ENCODE peak calls at places on chromosomes 16 and 17, in five cellular contexts. One of them, this sample, is unnamed.

GRCh38 chr16:23079683-23080221 is 69.5 kb downstream of the USP31 start:
- DNase-seq in fibroblast of pulmonary artery: no peak
- DNase-seq in CD8-positive, alpha-beta T cell: no peak
- DNase-seq in endothelial cell of umbilical vein: peak
- DNase-seq in fibroblast of mammary gland: no peak
- DNase-seq in this sample: peak

GRCh38 chr17:57531648-57532486 is 213.2 kb downstream of the CCDC182 start:
- DNase-seq in fibroblast of pulmonary artery: no peak
- DNase-seq in fibroblast of mammary gland: no peak
- DNase-seq in endothelial cell of umbilical vein: no peak
- DNase-seq in CD8-positive, alpha-beta T cell: no peak
- DNase-seq in this sample: no peak

GRCh38 chr17:41657936-41658335 is 30.7 kb upstream of the EIF1 start:
- DNase-seq in fibroblast of pulmonary artery: no peak
- DNase-seq in CD8-positive, alpha-beta T cell: no peak
- DNase-seq in fibroblast of mammary gland: no peak
- DNase-seq in endothelial cell of umbilical vein: no peak
- DNase-seq in this sample: no peak

GRCh38 chr17:68011199-68011665 is 15.0 kb upstream of the C17orf58 start:
- DNase-seq in fibroblast of mammary gland: peak
- DNase-seq in CD8-positive, alpha-beta T cell: peak
- DNase-seq in endothelial cell of umbilical vein: peak
- DNase-seq in fibroblast of pulmonary artery: peak
- DNase-seq in this sample: no peak

GRCh38 chr17:42275527-42276358 is 448 bp downstream of the STAT5B start:
- DNase-seq in CD8-positive, alpha-beta T cell: peak
- DNase-seq in endothelial cell of umbilical vein: peak
- DNase-seq in fibroblast of pulmonary artery: peak
- DNase-seq in fibroblast of mammary gland: no peak
- DNase-seq in this sample: peak

GRCh38 chr16:81376880-81377279 is 62.1 kb downstream of the GAN start:
- DNase-seq in fibroblast of pulmonary artery: peak
- DNase-seq in CD8-positive, alpha-beta T cell: peak
- DNase-seq in fibroblast of mammary gland: peak
- DNase-seq in endothelial cell of umbilical vein: peak
- DNase-seq in this sample: no peak

GRCh38 chr17:67435122-67435521 is 58.0 kb downstream of the PITPNC1 start:
- DNase-seq in endothelial cell of umbilical vein: no peak
- DNase-seq in fibroblast of mammary gland: peak
- DNase-seq in CD8-positive, alpha-beta T cell: peak
- DNase-seq in fibroblast of pulmonary artery: peak
- DNase-seq in this sample: no peak

GRCh38 chr16:78704421-78704820 is 605.0 kb downstream of the WWOX start:
- DNase-seq in endothelial cell of umbilical vein: no peak
- DNase-seq in CD8-positive, alpha-beta T cell: no peak
- DNase-seq in fibroblast of mammary gland: peak
- DNase-seq in fibroblast of pulmonary artery: no peak
- DNase-seq in this sample: peak

GRCh38 chr16:80883159-80883642 is 78.8 kb upstream of the CDYL2 start:
- DNase-seq in fibroblast of pulmonary artery: no peak
- DNase-seq in endothelial cell of umbilical vein: no peak
- DNase-seq in fibroblast of mammary gland: no peak
- DNase-seq in CD8-positive, alpha-beta T cell: no peak
- DNase-seq in this sample: no peak

GRCh38 chr17:2412561-2413021 is 11.7 kb upstream of the MNT start:
- DNase-seq in fibroblast of pulmonary artery: peak
- DNase-seq in fibroblast of mammary gland: no peak
- DNase-seq in endothelial cell of umbilical vein: peak
- DNase-seq in CD8-positive, alpha-beta T cell: no peak
- DNase-seq in this sample: peak

GRCh38 chr16:75073551-75074414 is 42.8 kb downstream of the LDHD start:
- DNase-seq in endothelial cell of umbilical vein: no peak
- DNase-seq in CD8-positive, alpha-beta T cell: no peak
- DNase-seq in fibroblast of mammary gland: no peak
- DNase-seq in fibroblast of pulmonary artery: no peak
- DNase-seq in this sample: peak

GRCh38 chr16:75341934-75342811 is 90.7 kb upstream of the BCAR1 start:
- DNase-seq in fibroblast of pulmonary artery: peak
- DNase-seq in fibroblast of mammary gland: peak
- DNase-seq in CD8-positive, alpha-beta T cell: no peak
- DNase-seq in endothelial cell of umbilical vein: peak
- DNase-seq in this sample: peak

GRCh38 chr17:48254896-48255295 is 147.3 kb downstream of the SNX11 start:
- DNase-seq in fibroblast of mammary gland: peak
- DNase-seq in endothelial cell of umbilical vein: no peak
- DNase-seq in CD8-positive, alpha-beta T cell: no peak
- DNase-seq in fibroblast of pulmonary artery: peak
- DNase-seq in this sample: no peak

GRCh38 chr17:17149520-17150449 is 56.3 kb downstream of the PLD6 start:
- DNase-seq in fibroblast of mammary gland: no peak
- DNase-seq in fibroblast of pulmonary artery: no peak
- DNase-seq in endothelial cell of umbilical vein: no peak
- DNase-seq in CD8-positive, alpha-beta T cell: no peak
- DNase-seq in this sample: no peak

GRCh38 chr17:20125724-20126123 is 116.6 kb downstream of the SPECC1 start:
- DNase-seq in fibroblast of mammary gland: no peak
- DNase-seq in endothelial cell of umbilical vein: no peak
- DNase-seq in CD8-positive, alpha-beta T cell: no peak
- DNase-seq in fibroblast of pulmonary artery: no peak
- DNase-seq in this sample: no peak

GRCh38 chr17:48246623-48247022 is 139.1 kb downstream of the SNX11 start:
- DNase-seq in fibroblast of pulmonary artery: no peak
- DNase-seq in endothelial cell of umbilical vein: no peak
- DNase-seq in CD8-positive, alpha-beta T cell: no peak
- DNase-seq in fibroblast of mammary gland: no peak
- DNase-seq in this sample: no peak

GRCh38 chr16:25009822-25010221 is 5.3 kb downstream of the ARHGAP17 start:
- DNase-seq in CD8-positive, alpha-beta T cell: no peak
- DNase-seq in fibroblast of mammary gland: no peak
- DNase-seq in fibroblast of pulmonary artery: peak
- DNase-seq in endothelial cell of umbilical vein: peak
- DNase-seq in this sample: no peak

GRCh38 chr17:58693208-58693607 is 806 bp downstream of the RAD51C start:
- DNase-seq in fibroblast of mammary gland: peak
- DNase-seq in fibroblast of pulmonary artery: no peak
- DNase-seq in CD8-positive, alpha-beta T cell: no peak
- DNase-seq in endothelial cell of umbilical vein: no peak
- DNase-seq in this sample: peak

GRCh38 chr17:63645775-63646491 is 23.7 kb downstream of the MAP3K3 start:
- DNase-seq in CD8-positive, alpha-beta T cell: no peak
- DNase-seq in fibroblast of pulmonary artery: no peak
- DNase-seq in endothelial cell of umbilical vein: no peak
- DNase-seq in fibroblast of mammary gland: no peak
- DNase-seq in this sample: no peak

GRCh38 chr17:68733241-68734176 is 132.3 kb upstream of the FAM20A start:
- DNase-seq in fibroblast of pulmonary artery: peak
- DNase-seq in CD8-positive, alpha-beta T cell: no peak
- DNase-seq in fibroblast of mammary gland: peak
- DNase-seq in endothelial cell of umbilical vein: peak
- DNase-seq in this sample: no peak

GRCh38 chr17:77569846-77570564 is 388.5 kb upstream of the TNRC6C start:
- DNase-seq in fibroblast of pulmonary artery: no peak
- DNase-seq in endothelial cell of umbilical vein: no peak
- DNase-seq in fibroblast of mammary gland: no peak
- DNase-seq in CD8-positive, alpha-beta T cell: no peak
- DNase-seq in this sample: no peak

GRCh38 chr17:45172541-45173286 is 11.0 kb downstream of the HEXIM2 start:
- DNase-seq in CD8-positive, alpha-beta T cell: peak
- DNase-seq in fibroblast of mammary gland: peak
- DNase-seq in endothelial cell of umbilical vein: no peak
- DNase-seq in fibroblast of pulmonary artery: peak
- DNase-seq in this sample: peak

GRCh38 chr16:30541502-30542329 is 7.1 kb upstream of the ZNF747 start:
- DNase-seq in endothelial cell of umbilical vein: peak
- DNase-seq in fibroblast of mammary gland: peak
- DNase-seq in CD8-positive, alpha-beta T cell: no peak
- DNase-seq in fibroblast of pulmonary artery: peak
- DNase-seq in this sample: peak

GRCh38 chr17:13510062-13510461 is 91.7 kb downstream of the HS3ST3A1 start:
- DNase-seq in fibroblast of mammary gland: peak
- DNase-seq in CD8-positive, alpha-beta T cell: no peak
- DNase-seq in endothelial cell of umbilical vein: no peak
- DNase-seq in fibroblast of pulmonary artery: peak
- DNase-seq in this sample: no peak

GRCh38 chr17:82087961-82088837 is 9.8 kb downstream of the FASN start:
- DNase-seq in fibroblast of mammary gland: no peak
- DNase-seq in CD8-positive, alpha-beta T cell: no peak
- DNase-seq in fibroblast of pulmonary artery: no peak
- DNase-seq in endothelial cell of umbilical vein: no peak
- DNase-seq in this sample: no peak

GRCh38 chr16:7628981-7629380 is 296.3 kb downstream of the RBFOX1 start:
- DNase-seq in CD8-positive, alpha-beta T cell: no peak
- DNase-seq in fibroblast of pulmonary artery: no peak
- DNase-seq in fibroblast of mammary gland: no peak
- DNase-seq in endothelial cell of umbilical vein: no peak
- DNase-seq in this sample: no peak

GRCh38 chr16:69366431-69366830 is 14.8 kb upstream of the TMED6 start:
- DNase-seq in fibroblast of mammary gland: peak
- DNase-seq in endothelial cell of umbilical vein: no peak
- DNase-seq in CD8-positive, alpha-beta T cell: no peak
- DNase-seq in fibroblast of pulmonary artery: no peak
- DNase-seq in this sample: no peak

GRCh38 chr16:2817496-2818277 is 650 bp downstream of the PRSS21 start:
- DNase-seq in fibroblast of pulmonary artery: no peak
- DNase-seq in fibroblast of mammary gland: no peak
- DNase-seq in endothelial cell of umbilical vein: no peak
- DNase-seq in CD8-positive, alpha-beta T cell: no peak
- DNase-seq in this sample: no peak

GRCh38 chr17:64128787-64129514 is 993 bp downstream of the ERN1 start:
- DNase-seq in fibroblast of pulmonary artery: peak
- DNase-seq in CD8-positive, alpha-beta T cell: no peak
- DNase-seq in endothelial cell of umbilical vein: peak
- DNase-seq in fibroblast of mammary gland: peak
- DNase-seq in this sample: peak

GRCh38 chr17:27914382-27914781 is 21.2 kb upstream of the LYRM9 start:
- DNase-seq in CD8-positive, alpha-beta T cell: no peak
- DNase-seq in fibroblast of mammary gland: no peak
- DNase-seq in fibroblast of pulmonary artery: no peak
- DNase-seq in endothelial cell of umbilical vein: no peak
- DNase-seq in this sample: no peak

GRCh38 chr17:6084226-6085161 is 14.3 kb downstream of the WSCD1 start:
- DNase-seq in endothelial cell of umbilical vein: no peak
- DNase-seq in fibroblast of pulmonary artery: no peak
- DNase-seq in CD8-positive, alpha-beta T cell: no peak
- DNase-seq in fibroblast of mammary gland: no peak
- DNase-seq in this sample: peak

GRCh38 chr17:78966123-78966813 is 13.5 kb downstream of the LGALS3BP start:
- DNase-seq in fibroblast of pulmonary artery: no peak
- DNase-seq in endothelial cell of umbilical vein: no peak
- DNase-seq in fibroblast of mammary gland: no peak
- DNase-seq in CD8-positive, alpha-beta T cell: no peak
- DNase-seq in this sample: no peak

GRCh38 chr16:29983420-29984136 is 9.9 kb downstream of the TAOK2 start:
- DNase-seq in fibroblast of mammary gland: peak
- DNase-seq in CD8-positive, alpha-beta T cell: no peak
- DNase-seq in endothelial cell of umbilical vein: no peak
- DNase-seq in fibroblast of pulmonary artery: no peak
- DNase-seq in this sample: no peak

GRCh38 chr16:84461504-84462295 is 42.8 kb downstream of the MEAK7 start:
- DNase-seq in CD8-positive, alpha-beta T cell: no peak
- DNase-seq in fibroblast of mammary gland: no peak
- DNase-seq in fibroblast of pulmonary artery: no peak
- DNase-seq in endothelial cell of umbilical vein: no peak
- DNase-seq in this sample: no peak

GRCh38 chr17:29927546-29927945 is 2.5 kb downstream of the SSH2 start:
- DNase-seq in fibroblast of mammary gland: no peak
- DNase-seq in fibroblast of pulmonary artery: peak
- DNase-seq in endothelial cell of umbilical vein: peak
- DNase-seq in CD8-positive, alpha-beta T cell: no peak
- DNase-seq in this sample: no peak
- H3K4me3 ChIP-seq in fibroblast of mammary gland: no peak
- H3K4me3 ChIP-seq in fibroblast of pulmonary artery: peak
- H3K4me3 ChIP-seq in endothelial cell of umbilical vein: no peak
- H3K4me3 ChIP-seq in CD8-positive, alpha-beta T cell: no peak
- H3K4me3 ChIP-seq in this sample: no peak

DNA sequence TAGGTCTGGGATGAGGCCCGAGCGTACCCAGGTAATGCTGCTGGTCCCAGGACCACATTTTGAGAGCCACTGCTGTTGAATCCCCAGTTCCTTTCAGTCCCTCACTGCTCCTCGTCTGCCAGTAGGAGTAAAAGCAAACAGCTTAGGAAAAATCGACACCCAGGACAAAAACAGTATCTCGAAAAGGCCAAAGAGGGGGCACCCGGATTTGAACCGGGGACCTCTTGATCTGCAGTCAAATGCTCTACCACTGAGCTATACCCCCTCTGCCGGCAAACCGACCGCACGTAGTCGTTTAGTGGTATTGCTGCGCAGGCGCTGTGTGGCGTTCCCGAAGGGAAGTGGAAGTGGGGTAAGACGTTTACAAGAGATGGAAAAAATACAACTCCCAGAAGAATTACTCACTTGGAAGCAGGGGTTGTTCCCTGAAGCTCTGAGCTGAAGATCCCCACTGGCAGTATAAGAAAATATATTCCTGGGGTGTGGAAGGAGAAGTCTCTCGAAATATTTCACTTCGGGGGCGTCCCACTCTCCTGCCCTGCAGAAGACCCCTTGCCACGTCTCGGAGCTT is 2.2 kb upstream of the PLXDC1 start:
- DNase-seq in endothelial cell of umbilical vein: peak
- DNase-seq in fibroblast of pulmonary artery: peak
- DNase-seq in fibroblast of mammary gland: peak
- DNase-seq in CD8-positive, alpha-beta T cell: peak
- DNase-seq in this sample: peak
- TF ChIP-seq CTCF in endothelial cell of umbilical vein: no peak
- TF ChIP-seq CTCF in fibroblast of pulmonary artery: peak
- TF ChIP-seq CTCF in fibroblast of mammary gland: peak
- TF ChIP-seq CTCF in CD8-positive, alpha-beta T cell: no peak
- TF ChIP-seq CTCF in this sample: peak

GRCh38 chr16:66521951-66522771 is 27.8 kb downstream of the TK2 start:
- DNase-seq in fibroblast of mammary gland: peak
- DNase-seq in endothelial cell of umbilical vein: peak
- DNase-seq in CD8-positive, alpha-beta T cell: peak
- DNase-seq in fibroblast of pulmonary artery: peak
- DNase-seq in this sample: peak

GRCh38 chr16:66521227-66521626 is 28.7 kb downstream of the TK2 start:
- DNase-seq in endothelial cell of umbilical vein: no peak
- DNase-seq in CD8-positive, alpha-beta T cell: no peak
- DNase-seq in fibroblast of pulmonary artery: no peak
- DNase-seq in fibroblast of mammary gland: no peak
- DNase-seq in this sample: no peak

GRCh38 chr16:66519482-66519881 is 30.4 kb downstream of the TK2 start:
- DNase-seq in CD8-positive, alpha-beta T cell: no peak
- DNase-seq in fibroblast of pulmonary artery: no peak
- DNase-seq in endothelial cell of umbilical vein: peak
- DNase-seq in fibroblast of mammary gland: no peak
- DNase-seq in this sample: no peak

GRCh38 chr16:66520406-66521194 is 29.3 kb downstream of the TK2 start:
- DNase-seq in fibroblast of pulmonary artery: no peak
- DNase-seq in fibroblast of mammary gland: no peak
- DNase-seq in CD8-positive, alpha-beta T cell: no peak
- DNase-seq in endothelial cell of umbilical vein: no peak
- DNase-seq in this sample: no peak

GRCh38 chr16:66519974-66520373 is 29.9 kb downstream of the TK2 start:
- DNase-seq in endothelial cell of umbilical vein: no peak
- DNase-seq in fibroblast of pulmonary artery: no peak
- DNase-seq in CD8-positive, alpha-beta T cell: no peak
- DNase-seq in fibroblast of mammary gland: no peak
- DNase-seq in this sample: no peak
- H3K4me3 ChIP-seq in endothelial cell of umbilical vein: no peak
- H3K4me3 ChIP-seq in fibroblast of pulmonary artery: no peak
- H3K4me3 ChIP-seq in CD8-positive, alpha-beta T cell: no peak
- H3K4me3 ChIP-seq in fibroblast of mammary gland: no peak
- H3K4me3 ChIP-seq in this sample: no peak

GRCh38 chr16:49842972-49843371 is 12.9 kb downstream of the ZNF423 start:
- DNase-seq in endothelial cell of umbilical vein: no peak
- DNase-seq in CD8-positive, alpha-beta T cell: no peak
- DNase-seq in fibroblast of mammary gland: no peak
- DNase-seq in fibroblast of pulmonary artery: no peak
- DNase-seq in this sample: no peak
- TF ChIP-seq CTCF in endothelial cell of umbilical vein: no peak
- TF ChIP-seq CTCF in CD8-positive, alpha-beta T cell: no peak
- TF ChIP-seq CTCF in fibroblast of mammary gland: no peak
- TF ChIP-seq CTCF in fibroblast of pulmonary artery: no peak
- TF ChIP-seq CTCF in this sample: no peak

This sample was measured in astrocyte of the spinal cord.